ENCODE peak calls at places on chromosome X, in six cellular contexts. N is nephron progenitor cell; S is stimulated activated CD4-positive, alpha-beta T cell treated with anti-CD3 and anti-CD28 coated beads, Interleukin-2, amount 100 ng/mL, for 24 hours; T is IMR-90; R is GM18507; V is lung. B is an unnamed sample.

GRCh38 chrX:39601193-39602085 is 496.3 kb downstream of the BCOR start:
- DNase-seq in V (no peak), S (no peak), T (no peak), R (no peak), N (peak), B (no peak)

GRCh38 chrX:153913211-153913610 is 8.7 kb downstream of the AVPR2 start:
- DNase-seq in V (no peak), R (no peak), T (no peak), S (no peak), N (no peak), B (no peak)

GRCh38 chrX:39320165-39320564 is 518.9 kb downstream of the MID1IP1 start:
- DNase-seq in T (no peak), V (no peak), N (no peak), R (no peak), S (no peak), B (no peak)

GRCh38 chrX:48689143-48689920 is 5.7 kb downstream of the WAS start:
- DNase-seq in V (no peak), T (no peak), R (no peak), N (no peak), S (no peak), B (no peak)

GRCh38 chrX:140425712-140426395 is 79.0 kb downstream of the SOX3 start:
- DNase-seq in R (no peak), S (no peak), N (no peak), V (no peak), T (no peak), B (no peak)

GRCh38 chrX:10326578-10326977 is 169.8 kb downstream of the CLCN4 start:
- DNase-seq in T (peak), V (no peak), R (no peak), S (no peak), N (no peak), B (peak)

GRCh38 chrX:131577999-131578734 is 34.3 kb downstream of the OR13H1 start:
- DNase-seq in V (no peak), S (no peak), R (no peak), T (no peak), N (no peak), B (peak)

GRCh38 chrX:95884196-95884595 is 800.4 kb upstream of the DIAPH2 start:
- DNase-seq in N (no peak), V (no peak), T (no peak), R (no peak), S (no peak), B (no peak)

GRCh38 chrX:155983326-155983725 is 14.2 kb upstream of the IL9R start:
- DNase-seq in S (no peak), V (no peak), N (no peak), T (no peak), R (no peak), B (no peak)

GRCh38 chrX:136028383-136028984 is 43.2 kb downstream of the SLC9A6 start:
- DNase-seq in V (no peak), S (no peak), R (no peak), N (no peak), T (peak), B (peak)

GRCh38 chrX:153966841-153967535 is 4.6 kb downstream of the HCFC1 start:
- DNase-seq in R (no peak), T (peak), N (no peak), S (peak), V (no peak), B (no peak)

GRCh38 chrX:124023838-124024238 is 62.3 kb downstream of the STAG2 start:
- DNase-seq in V (no peak), R (no peak), T (peak), S (no peak), N (no peak), B (peak)